ENCODE peak calls at places on chromosomes 13 and 19, in eight cellular contexts. Y is A549; D is mammary epithelial cell; R is endodermal cell; L is CD8-positive, alpha-beta T cell; K is cardiac fibroblast; W is PC-9; T is AG09309. C is an unnamed sample.

GRCh38 chr19:4582980-4583842 is 23.7 kb upstream of the SEMA6B start:
- DNase-seq in Y (no peak), D (peak; percentile 24), R (peak; percentile 42), L (no peak), K (no peak), W (no peak), T (no peak), C (no peak)

GRCh38 chr13:32323912-32324311 is 8.6 kb downstream of the BRCA2 start:
- DNase-seq in Y (no peak), D (peak; percentile 39), R (no peak), L (no peak), K (peak; percentile 86), W (no peak), T (no peak), C (no peak)

GRCh38 chr13:32234914-32235313 is 80.2 kb downstream of the ZAR1L start:
- DNase-seq in Y (no peak), D (no peak), R (no peak), L (no peak), K (no peak), W (no peak), T (no peak), C (no peak)

GRCh38 chr19:17243854-17244617 is 1.7 kb downstream of the NR2F6 start:
- DNase-seq in Y (peak; percentile 68), D (peak; percentile 31), R (peak; percentile 85), L (no peak), K (peak; percentile 68), W (peak; percentile 54), T (no peak), C (no peak)

GRCh38 chr19:40673377-40673776 is 17.1 kb downstream of the NUMBL start:
- DNase-seq in Y (no peak), D (no peak), R (no peak), L (no peak), K (no peak), W (no peak), T (no peak), C (no peak)

GRCh38 chr19:53467138-53467502 is 413 bp upstream of the ZNF813 start:
- DNase-seq in Y (no peak), D (no peak), R (no peak), L (no peak), K (no peak), W (no peak), T (no peak), C (no peak)

GRCh38 chr13:113635709-113636108 is 22.3 kb downstream of the ATP4B start:
- DNase-seq in Y (no peak), D (no peak), R (no peak), L (no peak), K (no peak), W (no peak), T (no peak), C (no peak)

GRCh38 chr19:2793126-2793525 is 7.8 kb downstream of the THOP1 start:
- DNase-seq in Y (no peak), D (no peak), R (no peak), L (no peak), K (no peak), W (no peak), T (no peak), C (no peak)

GRCh38 chr13:42046448-42046847 is 2.0 kb upstream of the DGKH start:
- DNase-seq in Y (no peak), D (no peak), R (no peak), L (no peak), K (no peak), W (no peak), T (no peak), C (no peak)

GRCh38 chr13:109275848-109276247 is 510.5 kb downstream of the IRS2 start:
- DNase-seq in Y (peak; percentile 79), D (peak; percentile 40), R (peak; percentile 79), L (no peak), K (no peak), W (no peak), T (no peak), C (no peak)

GRCh38 chr13:57075588-57075987 is 65.1 kb upstream of the PRR20A start:
- DNase-seq in Y (no peak), D (no peak), R (no peak), L (no peak), K (no peak), W (no peak), T (no peak), C (no peak)

GRCh38 chr13:26813626-26814348 is 53.2 kb upstream of the GPR12 start:
- DNase-seq in Y (no peak), D (no peak), R (no peak), L (no peak), K (no peak), W (no peak), T (no peak), C (no peak)

GRCh38 chr19:5642204-5642603 is 19.3 kb downstream of the SAFB start:
- DNase-seq in Y (no peak), D (no peak), R (no peak), L (no peak), K (no peak), W (no peak), T (no peak), C (no peak)

GRCh38 chr19:45876411-45877197 is 9.3 kb downstream of the IRF2BP1 start:
- DNase-seq in Y (no peak), D (no peak), R (peak; percentile 85), L (no peak), K (peak; percentile 33), W (no peak), T (no peak), C (no peak)

GRCh38 chr19:40281381-40282208 is 3.5 kb downstream of the AKT2 start:
- DNase-seq in Y (no peak), D (no peak), R (no peak), L (no peak), K (peak; percentile 15), W (no peak), T (no peak), C (no peak)

GRCh38 chr19:6737873-6738725 is 719 bp upstream of the GPR108 start:
- DNase-seq in Y (peak; percentile 84), D (peak; percentile 74), R (no peak), L (peak; percentile 62), K (peak; percentile 87), W (peak; percentile 52), T (peak; percentile 42), C (peak; percentile 82)

GRCh38 chr13:23960566-23961156 is 63.4 kb upstream of the C1QTNF9B start:
- DNase-seq in Y (peak; percentile 39), D (peak; percentile 47), R (peak; percentile 65), L (no peak), K (peak; percentile 68), W (peak; percentile 40), T (no peak), C (no peak)

GRCh38 chr19:10421240-10421948 is 1.1 kb downstream of the PDE4A start:
- DNase-seq in Y (no peak), D (no peak), R (no peak), L (no peak), K (no peak), W (no peak), T (no peak), C (no peak)
- H3K4me3 ChIP-seq in Y (peak overlapping the region; percentile 52), D (no peak overlapping the region), R (no peak overlapping the region), L (no peak overlapping the region), K (no peak overlapping the region), W (no peak overlapping the region), T (no peak overlapping the region), C (peak overlapping the region; percentile 48)

GRCh38 chr13:91882918-91883317 is 484.5 kb downstream of the GPC5 start:
- DNase-seq in Y (no peak), D (no peak), R (no peak), L (no peak), K (no peak), W (no peak), T (no peak), C (no peak)
- TF ChIP-seq CTCF in Y (no peak), D (no peak), R (no peak), L (no peak), K (no peak), W (no peak), T (no peak), C (no peak)

GRCh38 chr13:106101201-106101600 is 434.3 kb downstream of the EFNB2 start:
- DNase-seq in Y (no peak), D (no peak), R (no peak), L (no peak), K (no peak), W (no peak), T (no peak), C (no peak)

GRCh38 chr13:106102776-106103175 is 432.7 kb downstream of the EFNB2 start:
- DNase-seq in Y (no peak), D (no peak), R (no peak), L (no peak), K (no peak), W (no peak), T (no peak), C (no peak)

GRCh38 chr13:106100261-106100919 is 435.1 kb downstream of the EFNB2 start:
- DNase-seq in Y (peak; percentile 75), D (no peak), R (peak; percentile 93), L (no peak), K (no peak), W (peak; percentile 85), T (no peak), C (no peak)

GRCh38 chr13:106098778-106099177 is 436.7 kb downstream of the EFNB2 start:
- DNase-seq in Y (no peak), D (no peak), R (no peak), L (no peak), K (no peak), W (no peak), T (no peak), C (no peak)

DNA sequence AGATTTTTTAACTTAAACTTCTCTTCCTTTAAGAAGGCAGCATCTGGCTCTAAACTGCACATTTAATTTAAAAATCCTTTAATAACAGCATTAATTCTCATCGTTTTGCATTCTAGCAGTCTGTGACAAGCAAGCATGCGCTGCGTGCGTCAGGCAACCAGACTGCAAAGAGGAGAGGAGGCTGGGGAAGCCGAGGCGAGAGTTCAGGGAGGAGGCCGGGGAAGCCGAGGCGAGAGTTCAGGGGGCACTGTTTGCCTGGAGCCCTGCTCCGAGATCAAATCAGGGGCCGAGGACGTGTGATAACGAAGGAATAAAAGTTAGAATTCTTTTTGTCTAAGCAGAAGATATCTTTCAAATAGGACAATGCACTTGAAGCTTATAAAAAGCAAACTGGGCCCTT is 435.7 kb downstream of the EFNB2 start:
- DNase-seq in Y (no peak), D (no peak), R (no peak), L (no peak), K (no peak), W (no peak), T (no peak), C (no peak)
- H3K4me3 ChIP-seq in Y (no peak overlapping the region), D (no peak overlapping the region), R (no peak overlapping the region), L (no peak overlapping the region), K (no peak overlapping the region), W (no peak overlapping the region), T (no peak overlapping the region), C (no peak overlapping the region)

GRCh38 chr19:50516456-50516855 is 2.7 kb upstream of the ASPDH start:
- DNase-seq in Y (no peak), D (no peak), R (no peak), L (no peak), K (no peak), W (no peak), T (no peak), C (peak; percentile 18)

GRCh38 chr19:50517704-50518075 is 4.0 kb upstream of the ASPDH start:
- DNase-seq in Y (no peak), D (no peak), R (peak; percentile 33), L (no peak), K (no peak), W (no peak), T (no peak), C (no peak)

GRCh38 chr19:50516859-50517703 is 3.4 kb upstream of the ASPDH start:
- DNase-seq in Y (no peak), D (no peak), R (no peak), L (no peak), K (no peak), W (no peak), T (no peak), C (no peak)

GRCh38 chr19:50519006-50519575 is 5.4 kb upstream of the ASPDH start:
- DNase-seq in Y (no peak), D (no peak), R (no peak), L (no peak), K (no peak), W (no peak), T (no peak), C (no peak)

GRCh38 chr19:50518091-50519005 is 4.6 kb upstream of the ASPDH start:
- DNase-seq in Y (peak; percentile 50), D (no peak), R (peak; percentile 81), L (no peak), K (no peak), W (no peak), T (no peak), C (no peak)
- TF ChIP-seq CTCF in Y (no peak), D (no peak), R (peak; percentile 66), L (no peak), K (no peak), W (peak; percentile 43), T (no peak), C (no peak)

C was measured in dorsolateral prefrontal cortex.